ENCODE peak calls at places on chromosome 22, in ten cellular contexts. C is AG20443; H is kidney tubule cell; A is ACHN; P is Right ventricle myocardium superior; L is activated T-cell treated with anti-CD3 and anti-CD28 coated beads for 1 hour; W is stimulated activated CD4-positive, alpha-beta T cell treated with anti-CD3 and anti-CD28 coated beads, Interleukin-15, amount 100 ng/mL, for 24 hours; K is psoas muscle; D is epithelial cell of esophagus; N is lower leg skin. V is an unnamed sample.

GRCh38 chr22:27666272-27666997 is 135.1 kb downstream of the MN1 start:
- DNase-seq in H (no peak), D (no peak), W (no peak), P (no peak), N (no peak), C (no peak), K (no peak), A (no peak), L (no peak), V (no peak)

GRCh38 chr22:35777335-35777975 is 59.8 kb downstream of the APOL5 start:
- DNase-seq in D (peak), L (no peak), H (peak), K (no peak), W (no peak), P (no peak), C (peak), A (peak), N (no peak), V (no peak)

GRCh38 chr22:36015806-36016519 is 12.7 kb downstream of the RBFOX2 start:
- DNase-seq in A (no peak), P (no peak), H (no peak), C (no peak), W (no peak), D (no peak), L (no peak), K (no peak), N (no peak), V (no peak)

GRCh38 chr22:22154068-22154467 is 90.5 kb upstream of the VPREB1 start:
- DNase-seq in W (no peak), D (peak), A (no peak), P (no peak), K (no peak), N (no peak), L (no peak), H (no peak), C (no peak), V (no peak)

GRCh38 chr22:19233189-19233661 is 54.7 kb upstream of the SLC25A1 start:
- DNase-seq in K (no peak), N (peak), C (no peak), W (no peak), H (no peak), D (no peak), P (no peak), A (no peak), L (no peak), V (no peak)

GRCh38 chr22:19070397-19071169 is 51.6 kb downstream of the DGCR2 start:
- DNase-seq in W (no peak), A (no peak), P (no peak), D (no peak), C (no peak), N (peak), L (no peak), K (no peak), H (no peak), V (no peak)

GRCh38 chr22:23888615-23889401 is 5.4 kb upstream of the MIF start:
- DNase-seq in W (no peak), C (peak), P (no peak), D (no peak), H (no peak), N (no peak), K (no peak), L (no peak), A (peak), V (no peak)

GRCh38 chr22:23106906-23107367 is 34.9 kb downstream of the RSPH14 start:
- DNase-seq in N (no peak), K (no peak), A (no peak), H (no peak), D (no peak), L (no peak), P (peak), C (no peak), W (no peak), V (no peak)

GRCh38 chr22:31124290-31124689 is 1.5 kb downstream of the INPP5J start:
- DNase-seq in W (no peak), L (no peak), A (no peak), C (no peak), H (no peak), D (no peak), N (no peak), P (no peak), K (no peak), V (no peak)

GRCh38 chr22:44550666-44551491 is 52.8 kb upstream of the RTL6 start:
- DNase-seq in C (peak), N (peak), P (peak), D (peak), H (peak), A (no peak), K (peak), W (peak), L (no peak), V (peak)

V was measured in GM19239.